ENCODE peak calls at places on chromosomes 16 and 17, in four cellular contexts. I, A, B and N are unnamed samples.

GRCh38 chr17:81237591-81238489 is 1.0 kb downstream of the TEPSIN start:
- DNase-seq in I (no peak), B (peak; percentile 48), A (no peak), N (no peak)

GRCh38 chr17:63997341-63998048 is 656 bp upstream of the PRR29 start:
- DNase-seq in I (no peak), A (no peak), B (no peak), N (no peak)

GRCh38 chr17:65794572-65794971 is 233.1 kb upstream of the AXIN2 start:
- DNase-seq in A (peak; percentile 57), B (peak; percentile 16), I (no peak), N (peak; percentile 65)

GRCh38 chr17:7846063-7846735 is 8.7 kb upstream of the TMEM88 start:
- DNase-seq in I (no peak), A (no peak), B (no peak), N (no peak)

GRCh38 chr16:4116328-4117249 is at the start of gene ADCY9:
- DNase-seq in A (peak; percentile 75), B (peak; percentile 77), I (peak; percentile 74), N (peak; percentile 62)

GRCh38 chr16:69423189-69423588 is 1.2 kb upstream of the CYB5B start:
- DNase-seq in B (no peak), A (no peak), I (no peak), N (no peak)

GRCh38 chr16:25064967-25065366 is 46.6 kb upstream of the LCMT1 start:
- DNase-seq in B (no peak), I (no peak), A (no peak), N (no peak)

GRCh38 chr16:15652293-15653001 is 2.4 kb downstream of the NDE1 start:
- DNase-seq in B (no peak), A (peak; percentile 14), I (no peak), N (peak; percentile 29)

GRCh38 chr16:21646721-21647561 is 5.5 kb downstream of the IGSF6 start:
- DNase-seq in I (no peak), A (no peak), B (peak; percentile 91), N (no peak)

GRCh38 chr16:4200000-4200780 is 41.7 kb downstream of the SRL start:
- DNase-seq in B (peak; percentile 56), I (peak; percentile 77), A (peak; percentile 68), N (peak; percentile 80)

GRCh38 chr17:305090-305976 is 47.3 kb downstream of the RPH3AL start:
- DNase-seq in A (no peak), B (no peak), I (no peak), N (no peak)

GRCh38 chr17:81385320-81386111 is 9.7 kb upstream of the BAHCC1 start:
- DNase-seq in A (no peak), I (no peak), B (no peak), N (no peak)

GRCh38 chr17:45367216-45367615 is 50.4 kb upstream of the MAP3K14 start:
- DNase-seq in B (no peak), A (no peak), I (no peak), N (no peak)

GRCh38 chr16:1918890-1919679 is 870 bp upstream of the HS3ST6 start:
- DNase-seq in I (no peak), B (no peak), A (no peak), N (no peak)

GRCh38 chr16:89193021-89193575 is 7.2 kb downstream of the SLC22A31 start:
- DNase-seq in A (peak; percentile 88), I (peak; percentile 91), B (peak; percentile 72), N (no peak)

GRCh38 chr17:35244345-35245195 is 1.7 kb downstream of the SLFN5 start:
- DNase-seq in B (peak; percentile 27), A (peak; percentile 82), I (peak; percentile 79), N (peak; percentile 89)

GRCh38 chr16:89691231-89691985 is 4.9 kb downstream of the CDK10 start:
- DNase-seq in A (no peak), B (no peak), I (no peak), N (no peak)

GRCh38 chr17:8965394-8966168 is at the start of gene PIK3R5:
- DNase-seq in A (no peak), I (peak; percentile 68), B (peak; percentile 77), N (no peak)

GRCh38 chr17:67136191-67137025 is 92.1 kb downstream of the CACNG1 start:
- DNase-seq in B (no peak), I (no peak), A (no peak), N (no peak)

GRCh38 chr17:69448431-69449102 is 34.1 kb downstream of the MAP2K6 start:
- DNase-seq in B (no peak), I (no peak), A (peak; percentile 11), N (no peak)

GRCh38 chr17:38605852-38606645 is at the start of gene SRCIN1:
- DNase-seq in I (no peak), A (no peak), B (peak; percentile 72), N (peak; percentile 29)

GRCh38 chr16:90046122-90046970 is 27.1 kb upstream of the DBNDD1 start:
- DNase-seq in I (no peak), B (no peak), A (no peak), N (no peak)

GRCh38 chr17:15091825-15092224 is 173.3 kb downstream of the PMP22 start:
- DNase-seq in I (no peak), A (no peak), B (peak; percentile 8), N (peak; percentile 53)

GRCh38 chr17:15406081-15406480 is 61.3 kb downstream of the CDRT4 start:
- DNase-seq in A (no peak), I (no peak), B (no peak), N (no peak)

GRCh38 chr16:26334218-26335111 is 642.7 kb downstream of the HS3ST4 start:
- DNase-seq in I (no peak), B (no peak), A (no peak), N (no peak)

GRCh38 chr17:67016039-67016762 is 28.2 kb upstream of the CACNG1 start:
- DNase-seq in A (no peak), I (no peak), B (no peak), N (no peak)

GRCh38 chr17:38906429-38907172 is 18.8 kb upstream of the LASP1NB start:
- DNase-seq in A (no peak), B (no peak), I (no peak), N (no peak)

GRCh38 chr17:68807998-68808772 is 147.0 kb downstream of the ABCA8 start:
- DNase-seq in I (no peak), A (no peak), B (no peak), N (no peak)

GRCh38 chr16:58815188-58815888 is 81.2 kb upstream of the GOT2 start:
- DNase-seq in I (no peak), A (no peak), B (no peak), N (peak; percentile 14)

GRCh38 chr17:50270430-50271172 is 3.7 kb upstream of the TMEM92 start:
- DNase-seq in B (no peak), I (peak; percentile 54), A (peak; percentile 68), N (no peak)

GRCh38 chr17:82963104-82963950 is 116.1 kb upstream of the METRNL start:
- DNase-seq in B (peak; percentile 33), I (peak; percentile 78), A (peak; percentile 81), N (no peak)
- TF ChIP-seq CTCF in B (peak; percentile 62), I (peak; percentile 54), A (peak; percentile 84), N (no peak)

DNA sequence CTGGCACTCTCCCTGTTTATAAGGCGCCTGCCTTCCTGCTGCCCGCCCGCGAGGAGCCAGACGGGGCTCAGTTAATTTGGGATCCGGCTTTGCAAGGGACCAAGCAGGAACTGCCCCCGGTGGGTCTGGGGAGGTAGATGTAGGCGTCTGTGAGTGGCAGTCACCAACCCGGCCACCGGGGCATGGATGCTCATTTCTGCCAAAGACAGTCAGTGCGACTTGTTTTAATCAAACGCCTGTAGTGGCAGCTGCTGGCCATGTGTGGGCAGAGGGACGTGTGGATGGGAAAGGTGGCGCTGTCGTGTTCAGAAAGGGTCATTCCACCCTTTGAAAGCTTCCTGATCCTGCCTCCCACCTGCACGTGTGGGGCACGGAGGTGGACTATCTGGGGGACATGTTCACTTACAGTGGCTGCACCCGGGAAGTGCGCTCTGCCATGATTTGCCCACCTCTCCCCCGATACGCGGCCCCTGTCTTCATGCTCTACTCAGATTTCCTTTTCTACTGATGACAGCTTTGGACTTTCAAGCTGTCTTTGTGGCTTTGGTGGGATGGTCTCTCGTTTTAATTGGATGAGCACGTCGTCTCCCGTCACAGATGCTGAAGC is 60.3 kb upstream of the CIBAR2 start:
- DNase-seq in I (no peak), B (no peak), A (peak; percentile 35), N (peak; percentile 18)
- TF ChIP-seq CTCF in I (no peak), B (peak; percentile 37), A (peak; percentile 35), N (no peak)

GRCh38 chr16:11572301-11572995 is 14.3 kb downstream of the LITAF start:
- DNase-seq in A (no peak), I (no peak), B (no peak), N (no peak)

GRCh38 chr16:11571549-11571948 is 15.2 kb downstream of the LITAF start:
- DNase-seq in I (no peak), B (no peak), A (no peak), N (no peak)

GRCh38 chr16:11570796-11571195 is 15.9 kb downstream of the LITAF start:
- DNase-seq in I (no peak), B (no peak), A (no peak), N (no peak)

GRCh38 chr16:11566398-11566797 is 20.3 kb downstream of the LITAF start:
- DNase-seq in A (no peak), B (no peak), I (no peak), N (no peak)

DNA sequence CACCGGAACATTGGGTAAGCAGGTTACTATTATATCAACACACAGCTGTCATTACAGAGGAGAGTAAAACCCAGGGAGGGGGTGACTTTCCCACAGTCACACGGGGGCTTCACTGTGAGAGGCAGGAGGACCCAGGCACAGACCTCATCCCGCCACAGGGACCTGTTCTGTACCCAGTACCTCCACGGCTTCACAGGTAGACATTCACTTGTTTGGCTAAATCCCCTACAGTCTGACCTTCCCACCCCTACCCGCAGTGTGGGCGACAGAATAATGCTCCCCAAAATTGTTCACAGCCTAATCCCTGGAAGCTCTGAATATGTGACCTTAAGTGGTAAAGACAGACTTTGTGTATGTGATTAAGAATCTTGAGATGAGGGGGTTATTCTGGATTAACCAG is 16.5 kb downstream of the LITAF start:
- DNase-seq in I (no peak), B (no peak), A (no peak), N (no peak)
- TF ChIP-seq CTCF in I (no peak), B (no peak), A (no peak), N (no peak)

GRCh38 chr17:48596000-48596734 is 2.6 kb upstream of the HOXB5 start:
- DNase-seq in A (no peak), B (no peak), I (no peak), N (no peak)

GRCh38 chr17:48597492-48597774 is 3.9 kb upstream of the HOXB5 start:
- DNase-seq in A (no peak), I (no peak), B (no peak), N (no peak)

GRCh38 chr17:48597775-48598631 is 4.4 kb upstream of the HOXB5 start:
- DNase-seq in I (peak; percentile 47), B (peak; percentile 55), A (no peak), N (peak; percentile 38)

GRCh38 chr17:48595107-48595999 is 1.8 kb upstream of the HOXB5 start:
- DNase-seq in B (no peak), A (no peak), I (no peak), N (no peak)

DNA sequence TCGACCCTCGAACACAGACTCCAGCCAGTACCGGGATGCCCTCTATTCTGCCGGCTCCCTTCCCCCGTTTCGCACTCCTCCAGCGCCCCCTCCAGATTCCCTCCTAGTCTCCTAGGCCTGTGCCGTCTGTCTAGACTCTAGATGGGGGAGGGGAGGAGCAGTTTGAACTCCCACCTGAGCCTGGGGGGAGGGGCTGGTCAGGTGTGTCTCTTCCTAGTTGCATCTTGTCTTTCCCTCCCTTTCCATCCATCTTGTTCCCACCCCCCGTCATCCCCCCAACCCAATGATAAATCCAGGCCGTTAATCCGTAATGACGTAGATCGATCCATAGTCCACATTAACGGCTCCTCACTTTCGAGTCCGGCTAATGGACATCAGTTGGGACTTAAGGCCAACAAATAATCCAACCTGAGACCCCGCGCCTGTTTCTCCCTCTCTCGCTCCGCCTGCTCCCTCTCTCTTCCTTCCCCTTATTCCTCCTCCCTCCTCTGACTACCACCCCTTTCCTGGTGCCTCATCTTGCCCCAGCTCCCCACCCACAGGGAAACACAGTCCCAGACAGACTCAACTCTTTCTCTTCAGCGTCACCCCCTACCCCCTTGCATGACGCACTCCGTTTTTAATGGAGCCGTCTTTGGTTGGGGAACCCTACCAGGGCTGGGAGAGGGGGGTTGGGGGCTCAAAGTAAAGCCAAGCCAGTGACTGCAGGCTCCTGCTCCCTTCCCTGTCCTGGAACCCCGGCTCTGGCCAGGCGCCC is 3.3 kb upstream of the HOXB5 start:
- DNase-seq in A (no peak), B (no peak), I (no peak), N (no peak)
- TF ChIP-seq CTCF in A (no peak), B (no peak), I (no peak), N (no peak)